ENCODE peak calls at places on chromosome 20, in four cellular contexts. O is astrocyte of the cerebellum, F is astrocyte of the spinal cord, M is left lung. X is an unnamed sample.

GRCh38 chr20:46816916-46817638 is 77.6 kb upstream of the EYA2 start:
- DNase-seq in O (no peak), F (no peak), M (no peak), X (no peak)

GRCh38 chr20:50592282-50593004 is 82.3 kb downstream of the PTPN1 start:
- DNase-seq in M (peak), O (peak), F (no peak), X (no peak)

GRCh38 chr20:22449115-22449973 is 135.0 kb downstream of the FOXA2 start:
- DNase-seq in M (no peak), F (no peak), O (no peak), X (no peak)

GRCh38 chr20:18001131-18001921 is 32.5 kb downstream of the MGME1 start:
- DNase-seq in M (peak), O (peak), F (peak), X (no peak)

GRCh38 chr20:47318596-47319516 is 37.6 kb downstream of the ZMYND8 start:
- DNase-seq in M (peak), F (peak), O (no peak), X (no peak)

GRCh38 chr20:43940518-43941225 is 26.0 kb downstream of the TOX2 start:
- DNase-seq in F (no peak), O (no peak), M (no peak), X (no peak)

GRCh38 chr20:46305331-46305972 is 2.8 kb downstream of the CDH22 start:
- DNase-seq in F (no peak), O (no peak), M (no peak), X (no peak)

GRCh38 chr20:11553603-11554002 is 364.1 kb upstream of the BTBD3 start:
- DNase-seq in M (no peak), O (no peak), F (peak), X (no peak)

GRCh38 chr20:57464642-57465211 is 60.2 kb downstream of the CTCFL start:
- DNase-seq in F (no peak), O (no peak), M (peak), X (no peak)

GRCh38 chr20:62355527-62356142 is 11.5 kb downstream of the LAMA5 start:
- DNase-seq in F (peak), M (no peak), O (no peak), X (no peak)

GRCh38 chr20:17650301-17650761 is 31.7 kb downstream of the RRBP1 start:
- DNase-seq in M (no peak), F (no peak), O (no peak), X (no peak)

GRCh38 chr20:34938466-34939163 is 17.0 kb downstream of the GSS start:
- DNase-seq in F (no peak), O (no peak), M (peak), X (no peak)

GRCh38 chr20:60653111-60653845 is 598.8 kb upstream of the CDH4 start:
- DNase-seq in F (no peak), M (no peak), O (no peak), X (no peak)

GRCh38 chr20:62641749-62642665 is at the start of gene SLCO4A1:
- DNase-seq in O (no peak), F (peak), M (peak), X (no peak)

GRCh38 chr20:61762886-61763739 is 302.6 kb downstream of the TAF4 start:
- DNase-seq in O (no peak), M (peak), F (no peak), X (no peak)

GRCh38 chr20:29689411-29690225 is 1567.8 kb upstream of the DEFB115 start:
- DNase-seq in M (no peak), O (no peak), F (no peak), X (no peak)

GRCh38 chr20:58543274-58543673 is 28.1 kb upstream of the APCDD1L start:
- DNase-seq in O (no peak), M (no peak), F (no peak), X (no peak)

GRCh38 chr20:258963-259362 is 1.4 kb downstream of the DEFB132 start:
- DNase-seq in F (peak), M (no peak), O (no peak), X (no peak)

GRCh38 chr20:17391108-17391771 is 139.9 kb downstream of the BFSP1 start:
- DNase-seq in M (no peak), F (no peak), O (no peak), X (no peak)

DNA sequence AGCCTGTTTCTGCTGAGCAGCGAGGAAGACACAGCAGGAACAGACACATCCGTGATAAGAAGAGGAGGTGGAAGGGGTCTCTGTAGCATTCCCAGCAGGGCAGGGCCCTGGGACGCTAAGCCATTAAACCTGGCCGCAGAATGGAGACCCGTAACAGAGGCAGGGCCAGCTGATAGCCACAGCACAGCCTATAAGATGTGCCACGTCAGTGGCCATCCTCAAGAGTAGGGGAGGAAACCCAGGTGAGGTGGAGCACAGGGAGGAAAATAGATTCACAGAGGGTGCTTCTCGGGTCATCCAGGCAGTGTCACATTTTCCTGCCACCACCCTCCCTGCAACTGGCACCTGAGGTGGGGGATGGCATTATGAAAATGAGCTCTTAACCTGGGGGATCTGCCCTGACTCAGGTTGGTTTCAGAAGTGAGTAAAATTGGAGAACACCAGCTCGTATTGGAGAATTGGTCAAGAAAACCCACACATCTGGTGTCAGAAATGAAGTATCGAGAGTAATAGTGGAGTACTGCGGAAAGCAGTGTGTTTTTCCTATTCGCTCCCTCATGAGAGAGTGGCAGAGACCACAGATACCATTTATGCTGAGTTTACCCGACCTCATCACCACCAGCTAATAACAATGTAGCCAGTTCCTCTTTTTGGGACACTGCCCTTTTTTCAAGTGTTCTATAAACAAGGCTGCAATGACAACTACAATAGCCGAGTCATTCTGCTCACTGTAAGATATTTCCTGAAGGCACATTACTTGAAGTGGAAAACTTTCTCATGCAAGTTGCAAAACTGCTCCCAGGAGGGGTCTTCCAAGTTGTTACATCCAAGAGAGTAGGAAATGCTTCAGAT is 106.3 kb upstream of the CST7 start:
- DNase-seq in F (no peak), O (no peak), M (no peak), X (no peak)
- H3K4me3 ChIP-seq in F (no peak), O (no peak), M (no peak), X (no peak)

GRCh38 chr20:10316582-10316981 is 98.0 kb downstream of the SNAP25 start:
- DNase-seq in O (no peak), F (no peak), M (no peak), X (no peak)
- TF ChIP-seq CTCF in O (no peak), F (peak), M (no peak), X (peak)

GRCh38 chr20:36154696-36155628 is at the start of gene EPB41L1:
- DNase-seq in O (no peak), M (no peak), F (peak), X (no peak)

GRCh38 chr20:36153754-36154695 is 515 bp upstream of the EPB41L1 start:
- DNase-seq in M (peak), F (peak), O (no peak), X (no peak)

GRCh38 chr20:36157610-36158009 is 3.1 kb downstream of the EPB41L1 start:
- DNase-seq in O (no peak), M (no peak), F (no peak), X (no peak)

GRCh38 chr20:36155991-36156390 is 1.5 kb downstream of the EPB41L1 start:
- DNase-seq in F (no peak), O (no peak), M (no peak), X (no peak)

GRCh38 chr20:36155629-36155971 is 1.1 kb downstream of the EPB41L1 start:
- DNase-seq in M (no peak), O (no peak), F (no peak), X (no peak)
- H3K4me3 ChIP-seq in M (no peak), O (peak), F (no peak), X (peak)

DNA sequence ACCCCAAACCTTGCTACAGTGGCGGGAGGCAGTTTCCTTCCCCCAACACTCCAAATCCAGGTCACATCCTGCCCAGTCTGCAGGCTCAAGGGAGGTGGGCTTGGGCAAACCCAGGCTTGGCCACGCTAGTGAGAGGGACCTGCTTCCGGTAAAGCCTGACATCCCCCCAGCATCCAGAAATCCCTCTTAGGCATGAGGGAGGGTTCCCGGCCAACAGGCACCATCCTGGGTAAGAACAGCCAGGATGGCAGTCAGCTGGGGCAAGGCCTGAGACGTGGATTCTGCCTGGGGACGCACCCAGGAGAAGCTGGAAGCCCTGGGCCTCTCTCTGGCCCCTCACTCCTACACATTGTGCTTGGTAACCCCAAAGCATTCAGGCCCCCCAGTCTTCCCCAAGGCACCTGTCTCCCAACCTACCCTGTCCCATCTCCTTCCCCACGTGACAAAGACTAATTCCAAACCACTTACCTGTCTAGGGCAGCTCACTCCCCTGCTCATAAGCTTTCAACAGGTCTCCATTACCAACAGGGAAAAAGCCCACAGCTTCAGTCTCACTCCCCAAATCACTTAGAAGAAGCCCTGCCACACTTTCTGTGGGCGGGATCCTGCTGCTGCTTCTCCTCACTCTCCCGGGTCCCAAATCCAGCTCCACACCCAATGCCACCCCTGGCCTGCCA is 2.1 kb downstream of the C20orf144 start:
- DNase-seq in M (no peak), O (no peak), F (no peak), X (no peak)
- TF ChIP-seq CTCF in M (no peak), O (no peak), F (no peak), X (no peak)

GRCh38 chr20:63738687-63739128 is 868 bp upstream of the SLC2A4RG start:
- DNase-seq in O (no peak), M (no peak), F (peak), X (no peak)
- H3K4me3 ChIP-seq in O (no peak), M (peak), F (no peak), X (no peak)

DNA sequence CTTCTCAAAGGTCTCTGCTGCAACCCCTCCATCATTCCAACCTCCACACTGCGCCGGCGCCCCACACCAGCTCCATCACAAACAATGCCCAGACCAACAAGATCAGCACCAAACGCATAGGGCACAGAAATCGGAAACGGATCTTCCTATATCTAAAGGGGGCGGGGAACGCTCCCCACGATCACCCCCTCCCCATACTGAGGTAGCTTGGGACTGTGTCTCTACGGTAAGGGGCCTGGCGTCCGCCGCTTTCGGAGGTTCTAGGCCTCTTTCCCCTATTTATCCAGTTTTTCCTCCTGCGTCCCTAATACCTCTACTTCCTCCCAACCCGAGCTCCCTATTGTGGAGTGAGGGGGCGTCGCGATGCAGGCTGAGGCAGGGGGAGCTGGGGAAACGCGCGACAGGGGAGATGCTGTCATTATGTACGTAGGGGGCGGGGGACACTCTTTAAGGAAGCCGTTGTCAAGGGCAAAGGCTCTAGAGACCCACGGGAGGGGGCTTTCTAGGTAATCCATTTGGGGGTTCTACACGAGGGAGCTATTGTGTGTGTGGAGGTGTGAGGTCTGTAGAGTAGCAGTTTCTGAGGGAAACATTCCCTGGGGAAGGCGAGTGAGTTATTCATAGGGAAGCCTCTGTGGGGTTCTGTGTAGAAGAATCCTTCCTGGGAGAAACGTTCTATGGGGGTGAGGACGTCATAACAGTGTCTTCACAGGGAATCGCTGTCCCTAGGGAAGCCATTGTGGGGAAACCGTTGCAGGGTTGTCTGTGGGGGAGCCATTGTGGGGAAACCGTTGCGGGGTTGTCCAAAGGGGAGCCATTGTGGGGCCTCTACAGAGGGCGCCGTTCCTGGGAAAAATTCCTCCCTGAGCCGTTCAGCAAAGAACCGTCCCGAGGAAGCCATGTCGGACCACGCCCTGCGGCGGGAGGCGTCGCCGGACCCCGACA is 716 bp downstream of the DNAAF9 start:
- DNase-seq in M (peak), F (no peak), O (no peak), X (no peak)
- TF ChIP-seq CTCF in M (no peak), F (no peak), O (peak), X (no peak)

GRCh38 chr20:53660947-53661381 is 67.3 kb upstream of the ZNF217 start:
- DNase-seq in F (no peak), O (no peak), M (no peak), X (no peak)
- H3K4me3 ChIP-seq in F (no peak), O (no peak), M (no peak), X (no peak)

GRCh38 chr20:32820698-32821378 is 1.1 kb downstream of the MAPRE1 start:
- DNase-seq in O (no peak), M (no peak), F (no peak), X (no peak)

GRCh38 chr20:32822189-32822588 is 2.4 kb downstream of the MAPRE1 start:
- DNase-seq in O (no peak), F (no peak), M (no peak), X (no peak)

GRCh38 chr20:32823078-32823477 is 3.3 kb downstream of the MAPRE1 start:
- DNase-seq in O (peak), F (peak), M (no peak), X (peak)

GRCh38 chr20:32823737-32824588 is 4.2 kb downstream of the MAPRE1 start:
- DNase-seq in O (no peak), F (no peak), M (no peak), X (no peak)

DNA sequence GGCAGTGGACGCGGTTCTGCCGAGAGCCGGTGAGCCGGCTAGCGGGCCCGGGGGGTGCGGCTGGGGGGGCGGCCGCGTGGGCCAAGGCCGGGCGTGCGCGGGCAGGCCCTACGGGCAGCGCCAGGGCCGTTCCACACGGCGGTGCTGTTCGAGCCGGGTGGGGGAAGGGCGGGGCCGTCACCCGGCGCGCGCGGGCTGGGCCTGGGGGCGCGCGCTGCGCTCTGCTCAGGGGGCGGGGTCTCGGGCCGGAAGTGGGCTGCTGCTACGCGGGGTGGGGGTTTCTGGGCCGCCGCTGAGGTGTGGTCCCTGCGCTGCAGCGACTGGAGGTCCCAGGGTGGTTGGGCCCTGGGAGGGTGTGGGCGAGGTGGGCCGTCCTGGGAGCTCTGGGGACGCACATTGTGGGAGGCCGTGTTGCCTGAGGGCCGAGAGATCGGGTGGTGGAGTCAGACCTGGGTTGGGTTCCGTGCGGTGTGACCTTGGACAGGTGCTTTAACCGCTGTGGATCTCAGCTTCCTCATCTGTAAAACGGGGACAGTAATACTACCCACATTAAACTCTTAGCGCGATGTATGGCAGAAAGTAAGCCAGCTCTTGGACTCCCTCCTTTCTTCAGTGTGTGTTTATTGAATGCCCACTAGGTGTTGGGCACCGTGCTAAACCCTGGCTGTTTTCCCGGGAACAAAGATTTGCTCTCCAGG is 395 bp downstream of the MAPRE1 start:
- DNase-seq in M (peak), F (peak), O (no peak), X (no peak)
- TF ChIP-seq CTCF in M (no peak), F (no peak), O (no peak), X (no peak)

GRCh38 chr20:37941332-37941731 is 38.4 kb downstream of the VSTM2L start:
- DNase-seq in O (no peak), F (no peak), M (no peak), X (no peak)

GRCh38 chr20:37938181-37938775 is 35.4 kb downstream of the VSTM2L start:
- DNase-seq in M (no peak), O (no peak), F (no peak), X (no peak)

GRCh38 chr20:37940161-37940560 is 37.2 kb downstream of the VSTM2L start:
- DNase-seq in O (no peak), M (no peak), F (no peak), X (no peak)

GRCh38 chr20:37938954-37939353 is 36.0 kb downstream of the VSTM2L start:
- DNase-seq in M (no peak), O (no peak), F (no peak), X (no peak)

GRCh38 chr20:37939701-37940151 is 36.8 kb downstream of the VSTM2L start:
- DNase-seq in M (no peak), O (no peak), F (no peak), X (no peak)
- H3K4me3 ChIP-seq in M (no peak), O (no peak), F (no peak), X (no peak)

GRCh38 chr20:37501940-37502339 is 19.1 kb upstream of the NNAT start:
- DNase-seq in M (no peak), F (no peak), O (no peak), X (no peak)
- TF ChIP-seq CTCF in M (no peak), F (no peak), O (no peak), X (no peak)